ENCODE peak calls at places on chromosomes 6 and 20, in eight cellular contexts. One of them, this sample, is unnamed.

GRCh38 chr20:53712212-53712977 is 118.8 kb upstream of the ZNF217 start:
- DNase-seq in IMR-90: no peak
- DNase-seq in kidney: no peak
- DNase-seq in progenitor cell of endocrine pancreas: no peak
- DNase-seq in activated CD4-positive, alpha-beta T cell treated with anti-CD3 and anti-CD28 coated beads, Interleukin-2, amount 50 U/mL, for 1 hour: no peak
- DNase-seq in NCI-H2029 treated with DMSO at 0.1 percent for 48 hours: no peak
- DNase-seq in H54: no peak
- DNase-seq in OCI-M1: no peak
- DNase-seq in this sample: no peak

GRCh38 chr20:19451591-19452295 is 239.3 kb downstream of the SLC24A3 start:
- DNase-seq in IMR-90: no peak
- DNase-seq in kidney: no peak
- DNase-seq in progenitor cell of endocrine pancreas: no peak
- DNase-seq in activated CD4-positive, alpha-beta T cell treated with anti-CD3 and anti-CD28 coated beads, Interleukin-2, amount 50 U/mL, for 1 hour: no peak
- DNase-seq in NCI-H2029 treated with DMSO at 0.1 percent for 48 hours: no peak
- DNase-seq in H54: no peak
- DNase-seq in OCI-M1: peak
- DNase-seq in this sample: no peak

GRCh38 chr20:24914388-24915241 is 34.5 kb upstream of the CST7 start:
- DNase-seq in IMR-90: no peak
- DNase-seq in kidney: no peak
- DNase-seq in progenitor cell of endocrine pancreas: no peak
- DNase-seq in activated CD4-positive, alpha-beta T cell treated with anti-CD3 and anti-CD28 coated beads, Interleukin-2, amount 50 U/mL, for 1 hour: no peak
- DNase-seq in NCI-H2029 treated with DMSO at 0.1 percent for 48 hours: no peak
- DNase-seq in H54: no peak
- DNase-seq in OCI-M1: no peak
- DNase-seq in this sample: no peak

GRCh38 chr20:39849664-39850063 is 839.4 kb downstream of the MAFB start:
- DNase-seq in IMR-90: peak
- DNase-seq in kidney: peak
- DNase-seq in progenitor cell of endocrine pancreas: no peak
- DNase-seq in activated CD4-positive, alpha-beta T cell treated with anti-CD3 and anti-CD28 coated beads, Interleukin-2, amount 50 U/mL, for 1 hour: no peak
- DNase-seq in NCI-H2029 treated with DMSO at 0.1 percent for 48 hours: peak
- DNase-seq in H54: peak
- DNase-seq in OCI-M1: no peak
- DNase-seq in this sample: peak

GRCh38 chr6:109794201-109794926 is 103.3 kb downstream of the FIG4 start:
- DNase-seq in IMR-90: peak
- DNase-seq in kidney: no peak
- DNase-seq in progenitor cell of endocrine pancreas: no peak
- DNase-seq in activated CD4-positive, alpha-beta T cell treated with anti-CD3 and anti-CD28 coated beads, Interleukin-2, amount 50 U/mL, for 1 hour: no peak
- DNase-seq in NCI-H2029 treated with DMSO at 0.1 percent for 48 hours: no peak
- DNase-seq in H54: peak
- DNase-seq in OCI-M1: no peak
- DNase-seq in this sample: no peak

GRCh38 chr6:43452896-43453295 is 2.5 kb downstream of the DLK2 start:
- DNase-seq in IMR-90: no peak
- DNase-seq in kidney: no peak
- DNase-seq in progenitor cell of endocrine pancreas: no peak
- DNase-seq in activated CD4-positive, alpha-beta T cell treated with anti-CD3 and anti-CD28 coated beads, Interleukin-2, amount 50 U/mL, for 1 hour: no peak
- DNase-seq in NCI-H2029 treated with DMSO at 0.1 percent for 48 hours: no peak
- DNase-seq in H54: no peak
- DNase-seq in OCI-M1: no peak
- DNase-seq in this sample: no peak

GRCh38 chr6:3523966-3524365 is 67.1 kb upstream of the SLC22A23 start:
- DNase-seq in IMR-90: no peak
- DNase-seq in kidney: no peak
- DNase-seq in progenitor cell of endocrine pancreas: no peak
- DNase-seq in activated CD4-positive, alpha-beta T cell treated with anti-CD3 and anti-CD28 coated beads, Interleukin-2, amount 50 U/mL, for 1 hour: no peak
- DNase-seq in NCI-H2029 treated with DMSO at 0.1 percent for 48 hours: no peak
- DNase-seq in H54: no peak
- DNase-seq in OCI-M1: no peak
- DNase-seq in this sample: no peak

GRCh38 chr6:111625511-111626331 is 20.0 kb upstream of the TRAF3IP2 start:
- DNase-seq in IMR-90: peak
- DNase-seq in kidney: no peak
- DNase-seq in progenitor cell of endocrine pancreas: no peak
- DNase-seq in activated CD4-positive, alpha-beta T cell treated with anti-CD3 and anti-CD28 coated beads, Interleukin-2, amount 50 U/mL, for 1 hour: no peak
- DNase-seq in NCI-H2029 treated with DMSO at 0.1 percent for 48 hours: no peak
- DNase-seq in H54: no peak
- DNase-seq in OCI-M1: no peak
- DNase-seq in this sample: no peak

GRCh38 chr20:8223096-8223870 is 91.2 kb downstream of the PLCB1 start:
- DNase-seq in IMR-90: peak
- DNase-seq in kidney: no peak
- DNase-seq in progenitor cell of endocrine pancreas: no peak
- DNase-seq in activated CD4-positive, alpha-beta T cell treated with anti-CD3 and anti-CD28 coated beads, Interleukin-2, amount 50 U/mL, for 1 hour: no peak
- DNase-seq in NCI-H2029 treated with DMSO at 0.1 percent for 48 hours: no peak
- DNase-seq in H54: no peak
- DNase-seq in OCI-M1: no peak
- DNase-seq in this sample: no peak

GRCh38 chr6:42279144-42279781 is 61.6 kb upstream of the MRPS10 start:
- DNase-seq in IMR-90: peak
- DNase-seq in kidney: no peak
- DNase-seq in progenitor cell of endocrine pancreas: no peak
- DNase-seq in activated CD4-positive, alpha-beta T cell treated with anti-CD3 and anti-CD28 coated beads, Interleukin-2, amount 50 U/mL, for 1 hour: no peak
- DNase-seq in NCI-H2029 treated with DMSO at 0.1 percent for 48 hours: no peak
- DNase-seq in H54: peak
- DNase-seq in OCI-M1: no peak
- DNase-seq in this sample: no peak

GRCh38 chr20:46006964-46007363 is 1.7 kb upstream of the MMP9 start:
- DNase-seq in IMR-90: no peak
- DNase-seq in kidney: no peak
- DNase-seq in progenitor cell of endocrine pancreas: no peak
- DNase-seq in activated CD4-positive, alpha-beta T cell treated with anti-CD3 and anti-CD28 coated beads, Interleukin-2, amount 50 U/mL, for 1 hour: no peak
- DNase-seq in NCI-H2029 treated with DMSO at 0.1 percent for 48 hours: no peak
- DNase-seq in H54: no peak
- DNase-seq in OCI-M1: no peak
- DNase-seq in this sample: no peak

GRCh38 chr20:5030348-5031205 is 29.3 kb upstream of the SLC23A2 start:
- DNase-seq in IMR-90: no peak
- DNase-seq in kidney: no peak
- DNase-seq in progenitor cell of endocrine pancreas: no peak
- DNase-seq in activated CD4-positive, alpha-beta T cell treated with anti-CD3 and anti-CD28 coated beads, Interleukin-2, amount 50 U/mL, for 1 hour: no peak
- DNase-seq in NCI-H2029 treated with DMSO at 0.1 percent for 48 hours: no peak
- DNase-seq in H54: no peak
- DNase-seq in OCI-M1: no peak
- DNase-seq in this sample: peak

GRCh38 chr6:31460361-31461025 is 37.5 kb upstream of the MICB start:
- DNase-seq in IMR-90: no peak
- DNase-seq in kidney: no peak
- DNase-seq in progenitor cell of endocrine pancreas: no peak
- DNase-seq in activated CD4-positive, alpha-beta T cell treated with anti-CD3 and anti-CD28 coated beads, Interleukin-2, amount 50 U/mL, for 1 hour: no peak
- DNase-seq in NCI-H2029 treated with DMSO at 0.1 percent for 48 hours: no peak
- DNase-seq in H54: no peak
- DNase-seq in OCI-M1: no peak
- DNase-seq in this sample: no peak

GRCh38 chr6:121848523-121849255 is 413.2 kb downstream of the GJA1 start:
- DNase-seq in IMR-90: peak
- DNase-seq in kidney: no peak
- DNase-seq in progenitor cell of endocrine pancreas: no peak
- DNase-seq in activated CD4-positive, alpha-beta T cell treated with anti-CD3 and anti-CD28 coated beads, Interleukin-2, amount 50 U/mL, for 1 hour: no peak
- DNase-seq in NCI-H2029 treated with DMSO at 0.1 percent for 48 hours: no peak
- DNase-seq in H54: no peak
- DNase-seq in OCI-M1: no peak
- DNase-seq in this sample: no peak

GRCh38 chr6:151413372-151414145 is 22.2 kb upstream of the ZBTB2 start:
- DNase-seq in IMR-90: no peak
- DNase-seq in kidney: no peak
- DNase-seq in progenitor cell of endocrine pancreas: no peak
- DNase-seq in activated CD4-positive, alpha-beta T cell treated with anti-CD3 and anti-CD28 coated beads, Interleukin-2, amount 50 U/mL, for 1 hour: peak
- DNase-seq in NCI-H2029 treated with DMSO at 0.1 percent for 48 hours: no peak
- DNase-seq in H54: no peak
- DNase-seq in OCI-M1: no peak
- DNase-seq in this sample: no peak

GRCh38 chr6:159727717-159728440 is 573 bp downstream of the WTAP start:
- DNase-seq in IMR-90: no peak
- DNase-seq in kidney: no peak
- DNase-seq in progenitor cell of endocrine pancreas: peak
- DNase-seq in activated CD4-positive, alpha-beta T cell treated with anti-CD3 and anti-CD28 coated beads, Interleukin-2, amount 50 U/mL, for 1 hour: peak
- DNase-seq in NCI-H2029 treated with DMSO at 0.1 percent for 48 hours: no peak
- DNase-seq in H54: no peak
- DNase-seq in OCI-M1: peak
- DNase-seq in this sample: no peak

GRCh38 chr20:42024653-42025052 is 406.5 kb upstream of the CHD6 start:
- DNase-seq in IMR-90: no peak
- DNase-seq in kidney: no peak
- DNase-seq in progenitor cell of endocrine pancreas: peak
- DNase-seq in activated CD4-positive, alpha-beta T cell treated with anti-CD3 and anti-CD28 coated beads, Interleukin-2, amount 50 U/mL, for 1 hour: no peak
- DNase-seq in NCI-H2029 treated with DMSO at 0.1 percent for 48 hours: no peak
- DNase-seq in H54: no peak
- DNase-seq in OCI-M1: peak
- DNase-seq in this sample: no peak

GRCh38 chr20:41169184-41169690 is 31.9 kb downstream of the PLCG1 start:
- DNase-seq in IMR-90: no peak
- DNase-seq in kidney: no peak
- DNase-seq in progenitor cell of endocrine pancreas: no peak
- DNase-seq in activated CD4-positive, alpha-beta T cell treated with anti-CD3 and anti-CD28 coated beads, Interleukin-2, amount 50 U/mL, for 1 hour: no peak
- DNase-seq in NCI-H2029 treated with DMSO at 0.1 percent for 48 hours: no peak
- DNase-seq in H54: no peak
- DNase-seq in OCI-M1: no peak
- DNase-seq in this sample: peak

GRCh38 chr6:50271266-50271665 is 221.5 kb upstream of the DEFB112 start:
- DNase-seq in IMR-90: no peak
- DNase-seq in kidney: no peak
- DNase-seq in progenitor cell of endocrine pancreas: no peak
- DNase-seq in activated CD4-positive, alpha-beta T cell treated with anti-CD3 and anti-CD28 coated beads, Interleukin-2, amount 50 U/mL, for 1 hour: no peak
- DNase-seq in NCI-H2029 treated with DMSO at 0.1 percent for 48 hours: no peak
- DNase-seq in H54: no peak
- DNase-seq in OCI-M1: peak
- DNase-seq in this sample: no peak

GRCh38 chr20:24605937-24606455 is 136.6 kb downstream of the SYNDIG1 start:
- DNase-seq in IMR-90: no peak
- DNase-seq in kidney: no peak
- DNase-seq in progenitor cell of endocrine pancreas: no peak
- DNase-seq in activated CD4-positive, alpha-beta T cell treated with anti-CD3 and anti-CD28 coated beads, Interleukin-2, amount 50 U/mL, for 1 hour: no peak
- DNase-seq in NCI-H2029 treated with DMSO at 0.1 percent for 48 hours: no peak
- DNase-seq in H54: no peak
- DNase-seq in OCI-M1: no peak
- DNase-seq in this sample: no peak

GRCh38 chr6:3288711-3289663 is 30.2 kb downstream of the PSMG4 start:
- DNase-seq in IMR-90: no peak
- DNase-seq in kidney: peak
- DNase-seq in progenitor cell of endocrine pancreas: no peak
- DNase-seq in activated CD4-positive, alpha-beta T cell treated with anti-CD3 and anti-CD28 coated beads, Interleukin-2, amount 50 U/mL, for 1 hour: no peak
- DNase-seq in NCI-H2029 treated with DMSO at 0.1 percent for 48 hours: no peak
- DNase-seq in H54: no peak
- DNase-seq in OCI-M1: no peak
- DNase-seq in this sample: peak

GRCh38 chr6:21522773-21523490 is 70.6 kb upstream of the SOX4 start:
- DNase-seq in IMR-90: no peak
- DNase-seq in kidney: no peak
- DNase-seq in progenitor cell of endocrine pancreas: no peak
- DNase-seq in activated CD4-positive, alpha-beta T cell treated with anti-CD3 and anti-CD28 coated beads, Interleukin-2, amount 50 U/mL, for 1 hour: no peak
- DNase-seq in NCI-H2029 treated with DMSO at 0.1 percent for 48 hours: no peak
- DNase-seq in H54: no peak
- DNase-seq in OCI-M1: no peak
- DNase-seq in this sample: no peak

GRCh38 chr6:30206799-30207618 is 6.2 kb downstream of the TRIM26 start:
- DNase-seq in IMR-90: peak
- DNase-seq in kidney: peak
- DNase-seq in progenitor cell of endocrine pancreas: no peak
- DNase-seq in activated CD4-positive, alpha-beta T cell treated with anti-CD3 and anti-CD28 coated beads, Interleukin-2, amount 50 U/mL, for 1 hour: no peak
- DNase-seq in NCI-H2029 treated with DMSO at 0.1 percent for 48 hours: no peak
- DNase-seq in H54: no peak
- DNase-seq in OCI-M1: no peak
- DNase-seq in this sample: no peak

GRCh38 chr6:292506-293184 is 358 bp downstream of the DUSP22 start:
- DNase-seq in IMR-90: peak
- DNase-seq in kidney: peak
- DNase-seq in progenitor cell of endocrine pancreas: peak
- DNase-seq in activated CD4-positive, alpha-beta T cell treated with anti-CD3 and anti-CD28 coated beads, Interleukin-2, amount 50 U/mL, for 1 hour: peak
- DNase-seq in NCI-H2029 treated with DMSO at 0.1 percent for 48 hours: no peak
- DNase-seq in H54: peak
- DNase-seq in OCI-M1: no peak
- DNase-seq in this sample: no peak

GRCh38 chr20:2327620-2328555 is 32.1 kb downstream of the TGM3 start:
- DNase-seq in IMR-90: no peak
- DNase-seq in kidney: no peak
- DNase-seq in progenitor cell of endocrine pancreas: no peak
- DNase-seq in activated CD4-positive, alpha-beta T cell treated with anti-CD3 and anti-CD28 coated beads, Interleukin-2, amount 50 U/mL, for 1 hour: no peak
- DNase-seq in NCI-H2029 treated with DMSO at 0.1 percent for 48 hours: no peak
- DNase-seq in H54: no peak
- DNase-seq in OCI-M1: no peak
- DNase-seq in this sample: no peak

GRCh38 chr6:34953084-34954025 is 64.3 kb downstream of the ANKS1A start:
- DNase-seq in IMR-90: peak
- DNase-seq in kidney: no peak
- DNase-seq in progenitor cell of endocrine pancreas: no peak
- DNase-seq in activated CD4-positive, alpha-beta T cell treated with anti-CD3 and anti-CD28 coated beads, Interleukin-2, amount 50 U/mL, for 1 hour: no peak
- DNase-seq in NCI-H2029 treated with DMSO at 0.1 percent for 48 hours: peak
- DNase-seq in H54: peak
- DNase-seq in OCI-M1: no peak
- DNase-seq in this sample: no peak

GRCh38 chr6:52390361-52390727 is 28.4 kb downstream of the PAQR8 start:
- DNase-seq in IMR-90: peak
- DNase-seq in kidney: no peak
- DNase-seq in progenitor cell of endocrine pancreas: no peak
- DNase-seq in activated CD4-positive, alpha-beta T cell treated with anti-CD3 and anti-CD28 coated beads, Interleukin-2, amount 50 U/mL, for 1 hour: peak
- DNase-seq in NCI-H2029 treated with DMSO at 0.1 percent for 48 hours: no peak
- DNase-seq in H54: peak
- DNase-seq in OCI-M1: peak
- DNase-seq in this sample: no peak

GRCh38 chr6:45607818-45608217 is 230.1 kb upstream of the SUPT3H start:
- DNase-seq in IMR-90: peak
- DNase-seq in kidney: no peak
- DNase-seq in progenitor cell of endocrine pancreas: no peak
- DNase-seq in activated CD4-positive, alpha-beta T cell treated with anti-CD3 and anti-CD28 coated beads, Interleukin-2, amount 50 U/mL, for 1 hour: no peak
- DNase-seq in NCI-H2029 treated with DMSO at 0.1 percent for 48 hours: no peak
- DNase-seq in H54: no peak
- DNase-seq in OCI-M1: no peak
- DNase-seq in this sample: no peak

GRCh38 chr6:157095084-157095483 is 228.2 kb downstream of the TMEM242 start:
- DNase-seq in IMR-90: no peak
- DNase-seq in kidney: no peak
- DNase-seq in progenitor cell of endocrine pancreas: no peak
- DNase-seq in activated CD4-positive, alpha-beta T cell treated with anti-CD3 and anti-CD28 coated beads, Interleukin-2, amount 50 U/mL, for 1 hour: no peak
- DNase-seq in NCI-H2029 treated with DMSO at 0.1 percent for 48 hours: no peak
- DNase-seq in H54: no peak
- DNase-seq in OCI-M1: no peak
- DNase-seq in this sample: no peak

GRCh38 chr6:111600154-111600553 is 5.5 kb downstream of the TRAF3IP2 start:
- DNase-seq in IMR-90: no peak
- DNase-seq in kidney: no peak
- DNase-seq in progenitor cell of endocrine pancreas: no peak
- DNase-seq in activated CD4-positive, alpha-beta T cell treated with anti-CD3 and anti-CD28 coated beads, Interleukin-2, amount 50 U/mL, for 1 hour: no peak
- DNase-seq in NCI-H2029 treated with DMSO at 0.1 percent for 48 hours: no peak
- DNase-seq in H54: no peak
- DNase-seq in OCI-M1: no peak
- DNase-seq in this sample: no peak

GRCh38 chr6:119627908-119628669 is 278.5 kb upstream of the MAN1A1 start:
- DNase-seq in IMR-90: peak
- DNase-seq in kidney: no peak
- DNase-seq in progenitor cell of endocrine pancreas: no peak
- DNase-seq in activated CD4-positive, alpha-beta T cell treated with anti-CD3 and anti-CD28 coated beads, Interleukin-2, amount 50 U/mL, for 1 hour: no peak
- DNase-seq in NCI-H2029 treated with DMSO at 0.1 percent for 48 hours: peak
- DNase-seq in H54: peak
- DNase-seq in OCI-M1: peak
- DNase-seq in this sample: no peak